ENCODE peak calls at places on chromosomes 7 and 10, in eight cellular contexts. O, I, C, K, P, F, V and T are unnamed samples.

GRCh38 chr7:94529516-94529915 is 19.9 kb downstream of the CASD1 start:
- DNase-seq in I (no peak), K (no peak), C (peak; percentile 59), P (no peak), V (peak; percentile 80), O (peak; percentile 81), F (no peak), T (no peak)

GRCh38 chr10:71779641-71780040 is 6.3 kb upstream of the VSIR start:
- DNase-seq in C (no peak), V (no peak), K (no peak), O (no peak), I (no peak), P (peak; percentile 62), F (no peak), T (no peak)

GRCh38 chr7:55250313-55250712 is 114.8 kb upstream of the LANCL2 start:
- DNase-seq in P (no peak), V (peak; percentile 33), I (no peak), O (no peak), K (no peak), C (peak; percentile 34), F (peak; percentile 73), T (peak; percentile 77)

GRCh38 chr10:102555781-102556328 is 52.1 kb downstream of the SUFU start:
- DNase-seq in K (no peak), V (peak; percentile 82), F (no peak), O (peak; percentile 85), C (peak; percentile 44), P (peak; percentile 53), I (no peak), T (no peak)

GRCh38 chr7:37546677-37547076 is 98.0 kb upstream of the ELMO1 start:
- DNase-seq in C (no peak), I (no peak), K (no peak), V (no peak), F (no peak), O (no peak), P (no peak), T (no peak)

GRCh38 chr7:131325179-131325840 is 2.4 kb upstream of the MKLN1 start:
- DNase-seq in V (peak; percentile 36), K (no peak), I (no peak), F (no peak), O (no peak), P (no peak), C (peak; percentile 56), T (no peak)

GRCh38 chr7:105205592-105206211 is 183.0 kb downstream of the SRPK2 start:
- DNase-seq in C (no peak), V (no peak), P (no peak), K (no peak), O (no peak), F (no peak), I (no peak), T (no peak)

GRCh38 chr7:334618-335357 is 44.8 kb downstream of the FOXL3 start:
- DNase-seq in P (no peak), F (no peak), C (no peak), V (no peak), O (no peak), I (no peak), K (no peak), T (no peak)

GRCh38 chr10:6678211-6678803 is 98.2 kb upstream of the PRKCQ start:
- DNase-seq in V (peak; percentile 33), O (peak; percentile 57), P (peak; percentile 54), K (peak; percentile 17), I (peak; percentile 55), F (peak; percentile 66), C (peak; percentile 19), T (no peak)

GRCh38 chr7:25619963-25620799 is 391.9 kb upstream of the NPVF start:
- DNase-seq in K (no peak), V (no peak), I (no peak), O (no peak), F (no peak), C (no peak), P (peak; percentile 96), T (no peak)

GRCh38 chr7:100865971-100866720 is 1.0 kb upstream of the TRIP6 start:
- DNase-seq in P (no peak), V (peak; percentile 68), O (peak; percentile 81), K (no peak), I (no peak), F (peak; percentile 79), C (peak; percentile 82), T (peak; percentile 81)

GRCh38 chr7:119482209-119482608 is 790.8 kb upstream of the KCND2 start:
- DNase-seq in V (no peak), O (peak; percentile 5), I (no peak), P (peak; percentile 53), C (no peak), K (no peak), F (peak; percentile 51), T (peak; percentile 59)

GRCh38 chr10:89556590-89556989 is 21.2 kb upstream of the SLC16A12 start:
- DNase-seq in F (no peak), I (no peak), V (peak; percentile 19), C (peak; percentile 27), P (no peak), O (peak; percentile 33), K (no peak), T (no peak)

GRCh38 chr10:35517431-35518181 is 87.5 kb upstream of the GJD4 start:
- DNase-seq in C (no peak), F (no peak), K (no peak), I (no peak), V (peak; percentile 13), O (no peak), P (no peak), T (no peak)

GRCh38 chr7:11754123-11754522 is 77.9 kb downstream of the THSD7A start:
- DNase-seq in V (no peak), I (no peak), F (no peak), C (no peak), O (no peak), K (no peak), P (no peak), T (no peak)

GRCh38 chr7:2138146-2138765 is 94.5 kb downstream of the MAD1L1 start:
- DNase-seq in O (no peak), K (no peak), F (no peak), P (no peak), I (peak; percentile 18), C (no peak), V (no peak), T (no peak)

GRCh38 chr10:69179089-69179742 is 818 bp upstream of the SUPV3L1 start:
- DNase-seq in V (no peak), F (peak; percentile 29), O (no peak), P (no peak), I (peak; percentile 59), K (peak; percentile 10), C (no peak), T (no peak)

GRCh38 chr7:2225336-2225735 is 7.4 kb downstream of the MAD1L1 start:
- DNase-seq in K (no peak), P (no peak), F (peak; percentile 46), C (no peak), O (no peak), V (no peak), I (no peak), T (no peak)

GRCh38 chr7:88664630-88665233 is 94.8 kb upstream of the ZNF804B start:
- DNase-seq in C (peak; percentile 13), P (no peak), K (no peak), F (peak; percentile 7), V (no peak), O (peak; percentile 75), I (no peak), T (no peak)

GRCh38 chr10:43264987-43265798 is 1.7 kb downstream of the RASGEF1A start:
- DNase-seq in O (no peak), P (no peak), C (no peak), K (no peak), V (no peak), F (no peak), I (no peak), T (peak; percentile 1)

GRCh38 chr10:12045610-12046009 is 3.0 kb upstream of the UPF2 start:
- DNase-seq in C (no peak), K (no peak), F (no peak), P (no peak), V (no peak), O (no peak), I (no peak), T (no peak)

GRCh38 chr7:130721486-130722277 is 12.3 kb downstream of the KLF14 start:
- DNase-seq in K (no peak), P (peak; percentile 72), C (peak; percentile 82), V (peak; percentile 74), I (no peak), O (peak; percentile 85), F (peak; percentile 69), T (peak; percentile 77)

GRCh38 chr7:64872809-64873500 is 30.1 kb upstream of the ZNF273 start:
- DNase-seq in C (no peak), P (no peak), I (no peak), O (no peak), F (no peak), V (no peak), K (no peak), T (no peak)

GRCh38 chr7:68699090-68699711 is 899.1 kb upstream of the AUTS2 start:
- DNase-seq in I (no peak), P (no peak), F (no peak), C (peak; percentile 89), K (no peak), O (peak; percentile 90), V (peak; percentile 88), T (peak; percentile 94)

GRCh38 chr10:131560726-131561390 is 249.3 kb upstream of the TCERG1L start:
- DNase-seq in I (no peak), P (no peak), K (no peak), V (no peak), C (no peak), F (no peak), O (no peak), T (no peak)

GRCh38 chr7:14252458-14252857 is 263.0 kb upstream of the ETV1 start:
- DNase-seq in I (no peak), V (no peak), O (no peak), K (no peak), C (no peak), F (no peak), P (no peak), T (no peak)

GRCh38 chr10:78377362-78377761 is 343.7 kb downstream of the RPS24 start:
- DNase-seq in C (peak; percentile 31), I (no peak), O (peak; percentile 75), V (peak; percentile 36), K (no peak), P (no peak), F (no peak), T (no peak)

GRCh38 chr10:13414855-13415254 is 66.8 kb upstream of the SEPHS1 start:
- DNase-seq in I (no peak), O (peak; percentile 34), K (no peak), V (peak; percentile 32), C (peak; percentile 20), F (peak; percentile 54), P (peak; percentile 3), T (no peak)

GRCh38 chr7:130290745-130291144 is 2.2 kb upstream of the CPA4 start:
- DNase-seq in I (no peak), O (peak; percentile 75), K (no peak), C (peak; percentile 94), F (peak; percentile 17), V (peak; percentile 66), P (no peak), T (peak; percentile 66)

GRCh38 chr7:90933984-90934383 is 330.2 kb upstream of the FZD1 start:
- DNase-seq in C (no peak), F (no peak), K (no peak), O (no peak), V (no peak), I (no peak), P (no peak), T (no peak)

GRCh38 chr10:94851263-94851662 is 87.2 kb upstream of the CYP2C9 start:
- DNase-seq in I (no peak), K (no peak), P (no peak), C (no peak), F (no peak), V (no peak), O (no peak), T (no peak)

GRCh38 chr7:73716318-73716890 is 3.1 kb downstream of the STX1A start:
- DNase-seq in I (no peak), C (no peak), O (no peak), F (no peak), K (no peak), V (no peak), P (no peak), T (no peak)

GRCh38 chr10:73601486-73601921 is 10.4 kb upstream of the USP54 start:
- DNase-seq in K (no peak), O (no peak), P (no peak), V (peak; percentile 26), I (no peak), F (peak; percentile 86), C (peak; percentile 47), T (no peak)

GRCh38 chr10:26555719-26556368 is 117.7 kb downstream of the APBB1IP start:
- DNase-seq in C (no peak), O (peak; percentile 61), F (peak; percentile 50), V (peak; percentile 68), I (no peak), K (no peak), P (peak; percentile 79), T (no peak)